ENCODE peak calls at places on chromosomes 1 and 21, in four cellular contexts. J is neuronal stem cell, Y is psoas muscle, P is endodermal cell. Q is an unnamed sample.

GRCh38 chr1:41683681-41684500 is 199.4 kb upstream of the EDN2 start:
- DNase-seq in J (no peak), Y (no peak), P (no peak), Q (no peak)

GRCh38 chr1:96997717-96998116 is 276.1 kb downstream of the PTBP2 start:
- DNase-seq in J (no peak), Y (no peak), P (no peak), Q (no peak)

GRCh38 chr21:43190544-43191340 is 21.9 kb downstream of the CRYAA start:
- DNase-seq in J (no peak), Y (peak; percentile 30), P (peak; percentile 42), Q (no peak)

GRCh38 chr21:44375281-44375651 is 21.8 kb downstream of the TRPM2 start:
- DNase-seq in J (no peak), Y (peak; percentile 31), P (peak; percentile 23), Q (peak; percentile 70)

GRCh38 chr21:33236799-33237198 is 7.1 kb downstream of the IFNAR2 start:
- DNase-seq in J (no peak), Y (no peak), P (no peak), Q (no peak)

GRCh38 chr1:236741757-236742156 is 53.3 kb upstream of the MTR start:
- DNase-seq in J (no peak), Y (no peak), P (no peak), Q (no peak)

GRCh38 chr1:246724725-246725095 is 501 bp downstream of the SCCPDH start:
- DNase-seq in J (no peak), Y (no peak), P (peak; percentile 65), Q (no peak)

GRCh38 chr1:163656367-163656766 is 334.6 kb downstream of the NUF2 start:
- DNase-seq in J (no peak), Y (no peak), P (no peak), Q (no peak)

GRCh38 chr21:32770514-32771133 is 931 bp downstream of the PAXBP1 start:
- DNase-seq in J (peak; percentile 35), Y (no peak), P (no peak), Q (no peak)

GRCh38 chr1:177783052-177783451 is 186.8 kb downstream of the SEC16B start:
- DNase-seq in J (no peak), Y (no peak), P (peak; percentile 75), Q (no peak)

GRCh38 chr1:187956975-187957374 is 1128.2 kb downstream of the PLA2G4A start:
- DNase-seq in J (no peak), Y (no peak), P (no peak), Q (no peak)

GRCh38 chr1:61887076-61887867 is 145.0 kb downstream of the PATJ start:
- DNase-seq in J (no peak), Y (no peak), P (no peak), Q (no peak)

GRCh38 chr1:84896279-84896678 is 3.3 kb upstream of the LPAR3 start:
- DNase-seq in J (no peak), Y (no peak), P (no peak), Q (no peak)

GRCh38 chr1:205360891-205361290 is 4.2 kb upstream of the KLHDC8A start:
- DNase-seq in J (no peak), Y (no peak), P (peak; percentile 42), Q (no peak)

GRCh38 chr1:197989058-197989457 is 71.9 kb downstream of the LHX9 start:
- DNase-seq in J (no peak), Y (no peak), P (no peak), Q (no peak)

GRCh38 chr1:26833432-26834405 is 7.2 kb downstream of the ZDHHC18 start:
- DNase-seq in J (no peak), Y (peak; percentile 64), P (no peak), Q (peak; percentile 76)

GRCh38 chr1:40339420-40340323 is 22.6 kb upstream of the COL9A2 start:
- DNase-seq in J (no peak), Y (no peak), P (no peak), Q (no peak)

GRCh38 chr1:155940993-155941844 is at the start of gene RXFP4:
- DNase-seq in J (no peak), Y (no peak), P (peak; percentile 68), Q (peak; percentile 77)

GRCh38 chr1:183595537-183595936 is 5.3 kb upstream of the NCF2 start:
- DNase-seq in J (no peak), Y (no peak), P (no peak), Q (no peak)

GRCh38 chr1:227317541-227318002 is 720 bp downstream of the CDC42BPA start:
- DNase-seq in J (peak; percentile 52), Y (peak; percentile 55), P (peak; percentile 86), Q (peak; percentile 57)

GRCh38 chr1:54976747-54977146 is 3.7 kb upstream of the TMEM61 start:
- DNase-seq in J (no peak), Y (no peak), P (peak; percentile 31), Q (no peak)

GRCh38 chr1:245797592-245798366 is 643.0 kb downstream of the KIF26B start:
- DNase-seq in J (peak; percentile 15), Y (no peak), P (peak; percentile 89), Q (no peak)

GRCh38 chr1:222592171-222592570 is 2.4 kb upstream of the TAF1A start:
- DNase-seq in J (no peak), Y (no peak), P (no peak), Q (no peak)

GRCh38 chr1:176552217-176552974 is 89.4 kb downstream of the PAPPA2 start:
- DNase-seq in J (peak; percentile 15), Y (no peak), P (no peak), Q (no peak)

GRCh38 chr1:83505148-83505547 is 493.8 kb downstream of the TTLL7 start:
- DNase-seq in J (no peak), Y (no peak), P (no peak), Q (no peak)

GRCh38 chr1:162541619-162542141 is 19.8 kb upstream of the UAP1 start:
- DNase-seq in J (no peak), Y (no peak), P (no peak), Q (no peak)

GRCh38 chr21:14243461-14243860 is 27.5 kb downstream of the RBM11 start:
- DNase-seq in J (no peak), Y (no peak), P (no peak), Q (no peak)

GRCh38 chr1:182978158-182978853 is 25.3 kb upstream of the SHCBP1L start:
- DNase-seq in J (no peak), Y (no peak), P (no peak), Q (no peak)

GRCh38 chr1:248699099-248699498 is 3.5 kb downstream of the OR14I1 start:
- DNase-seq in J (no peak), Y (no peak), P (no peak), Q (no peak)

GRCh38 chr1:227864882-227865281 is 49.4 kb downstream of the PRSS38 start:
- DNase-seq in J (no peak), Y (no peak), P (no peak), Q (no peak)

GRCh38 chr1:63693956-63694607 is 79.7 kb upstream of the ROR1 start:
- DNase-seq in J (no peak), Y (no peak), P (no peak), Q (no peak)

DNA sequence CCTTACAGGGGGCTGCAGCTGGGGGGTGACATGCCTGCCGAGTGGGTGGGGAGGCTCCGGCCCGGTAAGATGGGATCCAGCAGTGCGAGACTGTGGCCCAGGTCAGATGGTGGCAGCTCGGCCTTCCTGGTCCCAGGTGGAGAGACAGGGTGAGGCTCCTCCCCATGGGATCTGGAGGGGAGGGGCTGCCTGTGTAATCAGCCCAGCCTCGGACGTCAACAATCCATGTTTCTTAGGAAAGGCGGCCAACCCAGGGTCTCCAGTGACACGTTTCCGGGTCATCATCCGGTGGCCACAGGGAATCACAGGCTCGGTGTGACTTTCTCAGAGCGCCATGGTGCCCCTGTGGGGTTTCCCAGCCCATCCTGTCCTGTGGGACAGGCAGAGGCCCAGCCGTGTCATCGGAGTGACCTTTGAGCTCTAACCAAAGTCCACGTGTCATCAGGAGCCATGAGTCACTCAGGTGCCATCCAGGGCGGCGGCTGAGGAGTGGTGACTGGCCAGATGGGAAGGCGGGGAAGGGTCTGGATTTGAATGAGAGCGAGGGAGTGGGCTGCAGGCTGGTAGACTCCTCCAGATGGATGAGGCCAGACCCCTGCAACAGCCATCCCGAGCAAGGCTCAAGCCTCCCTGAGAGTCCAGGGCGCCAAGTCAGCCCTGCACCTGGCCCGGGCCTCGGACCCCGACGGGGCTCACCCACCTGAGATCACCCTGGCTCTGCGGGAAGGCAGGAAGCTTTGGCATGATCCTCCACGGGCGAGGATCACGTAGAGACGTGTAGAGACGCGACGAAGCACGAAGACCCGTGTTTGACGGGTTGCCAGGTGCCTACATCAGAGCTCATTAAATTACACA is 6.6 kb upstream of the HES4 start:
- DNase-seq in J (no peak), Y (peak; percentile 45), P (peak; percentile 71), Q (peak; percentile 44)
- H3K9me3 ChIP-seq in J (no peaks in the 10 kb centered on the region), Y (no peaks in the 10 kb centered on the region), P (no peaks in the 10 kb centered on the region), Q (no peaks in the 10 kb centered on the region)

DNA sequence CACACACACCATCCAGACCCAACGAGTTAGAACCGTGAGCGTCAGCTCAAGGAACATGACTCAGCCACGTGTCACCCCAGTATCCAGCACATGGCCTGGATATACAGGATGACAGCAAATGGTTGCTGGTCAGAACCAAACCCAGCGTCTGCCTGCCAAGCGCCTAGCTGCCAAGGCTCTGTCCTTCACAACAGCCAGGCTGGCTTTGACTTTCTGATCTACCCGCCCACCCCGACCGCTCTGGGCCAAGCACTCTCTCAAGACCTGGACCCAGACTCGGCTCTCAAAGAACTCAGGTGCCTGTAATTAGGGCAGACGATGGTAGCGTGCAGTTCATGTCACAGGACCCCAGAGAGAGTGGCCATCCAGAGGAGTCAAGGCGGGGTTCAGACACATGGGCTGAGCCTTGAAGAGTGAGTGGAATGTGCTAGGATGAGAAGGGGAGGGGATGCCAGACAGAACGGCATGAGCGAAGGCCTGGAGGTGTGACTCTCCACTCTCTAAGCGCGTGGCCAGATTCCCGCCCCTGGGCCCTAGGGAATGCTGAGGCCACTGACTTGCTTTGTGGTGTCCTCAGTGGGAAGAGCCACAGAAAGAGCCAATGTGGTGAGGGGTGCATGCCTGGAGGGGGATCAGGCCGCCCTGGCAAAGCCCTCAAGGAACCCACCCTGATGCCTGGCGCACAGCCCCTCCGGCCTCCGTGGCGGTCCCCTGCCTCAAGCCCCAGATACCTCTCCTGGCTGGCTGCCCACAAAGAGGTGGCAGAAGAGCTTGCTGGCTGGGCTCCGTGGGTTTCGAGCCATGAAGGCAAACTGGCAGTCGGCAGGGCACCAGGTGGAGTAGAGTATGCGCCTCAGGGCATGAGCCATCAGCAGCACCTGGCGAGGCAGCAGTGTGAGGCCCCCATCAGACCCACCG is 7.1 kb downstream of the SH2D5 start:
- DNase-seq in J (no peak), Y (peak; percentile 40), P (peak; percentile 56), Q (no peak)
- H3K36me3 ChIP-seq in J (no peaks in the 10 kb centered on the region), Y (no peaks in the 10 kb centered on the region), P (no peaks in the 10 kb centered on the region), Q (no peaks in the 10 kb centered on the region)

GRCh38 chr1:56531624-56532358 is 47.6 kb downstream of the PLPP3 start:
- DNase-seq in J (no peak), Y (no peak), P (no peak), Q (no peak)
- H3K27ac ChIP-seq in J (no peak overlapping the region), Y (no peak overlapping the region), P (no peak overlapping the region), Q (no peak overlapping the region)

DNA sequence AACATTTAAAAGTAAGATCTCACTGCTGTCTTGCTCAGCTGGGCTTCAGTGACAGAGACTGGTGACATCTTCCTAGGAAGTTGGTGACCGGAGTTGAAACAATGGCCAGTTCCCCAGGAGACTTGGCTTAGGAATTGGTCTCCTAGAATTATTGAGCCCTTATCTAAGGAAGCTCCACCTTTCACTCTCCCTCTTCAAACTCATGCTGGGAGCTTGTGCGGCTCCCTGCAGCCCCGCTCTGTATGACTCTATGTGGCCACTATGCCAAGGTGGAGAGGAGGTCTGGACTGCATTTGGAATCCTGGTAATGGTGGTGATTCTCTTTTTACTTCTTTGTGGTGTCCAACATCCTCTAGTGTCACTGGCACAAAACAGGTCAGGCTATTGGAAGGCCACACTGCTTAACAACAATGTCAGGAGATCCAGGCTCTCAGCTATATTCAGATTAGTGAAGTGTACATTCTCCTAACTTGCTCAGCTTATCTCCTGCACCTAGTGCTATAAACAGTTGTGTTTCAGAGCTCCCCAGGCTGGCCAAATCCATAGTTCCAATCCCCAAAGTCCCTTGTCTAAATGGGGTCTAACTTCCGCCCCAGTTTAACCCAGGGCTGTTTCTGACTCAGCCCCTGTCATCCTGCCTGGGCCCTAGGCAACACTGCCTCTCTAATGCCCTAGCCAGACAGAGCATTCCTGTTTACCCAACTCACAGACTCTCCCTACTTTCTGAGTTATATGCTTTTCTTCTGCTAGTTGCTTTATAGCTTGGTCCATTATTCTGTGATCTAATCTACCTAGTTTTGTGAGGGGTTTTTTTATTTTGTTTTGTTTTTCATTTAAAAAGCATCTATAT is 18.3 kb downstream of the ATP2B4 start:
- DNase-seq in J (no peak), Y (no peak), P (peak; percentile 64), Q (no peak)
- H3K9me3 ChIP-seq in J (no peaks in the 10 kb centered on the region), Y (no peaks in the 10 kb centered on the region), P (no peaks in the 10 kb centered on the region), Q (no peaks in the 10 kb centered on the region)